ENCODE peak calls at places on chromosomes 7 and 10, in eight cellular contexts. D, A, U, C, J, W, T and I are unnamed samples.

GRCh38 chr10:78754269-78755074 is 314.3 kb upstream of the ZMIZ1 start:
- DNase-seq in T (no peak), C (no peak), A (no peak), J (no peak), D (peak; percentile 87), U (peak; percentile 78), W (no peak), I (no peak)

GRCh38 chr10:73875139-73875475 is 752 bp upstream of the CAMK2G start:
- DNase-seq in T (no peak), W (no peak), D (no peak), J (no peak), C (no peak), U (no peak), A (no peak), I (no peak)

GRCh38 chr10:113047963-113048781 is 98.1 kb downstream of the TCF7L2 start:
- DNase-seq in W (no peak), U (no peak), C (no peak), J (no peak), A (no peak), T (no peak), D (no peak), I (peak; percentile 57)

GRCh38 chr7:11540271-11540761 is 291.7 kb downstream of the THSD7A start:
- DNase-seq in W (no peak), U (peak; percentile 35), A (no peak), T (no peak), J (peak; percentile 16), D (no peak), C (no peak), I (no peak)

GRCh38 chr10:103114876-103115275 is 78.2 kb downstream of the NT5C2 start:
- DNase-seq in A (no peak), T (no peak), U (no peak), D (no peak), C (no peak), J (no peak), W (no peak), I (no peak)

GRCh38 chr7:23394828-23395227 is 75.5 kb downstream of the IGF2BP3 start:
- DNase-seq in A (peak; percentile 88), D (no peak), U (no peak), T (no peak), W (peak; percentile 73), J (peak; percentile 66), C (no peak), I (peak; percentile 96)

GRCh38 chr7:154578351-154578750 is 424.6 kb downstream of the PAXIP1 start:
- DNase-seq in C (no peak), T (no peak), W (no peak), A (no peak), D (no peak), U (no peak), J (no peak), I (peak; percentile 56)

GRCh38 chr7:11486271-11486670 is 345.7 kb downstream of the THSD7A start:
- DNase-seq in W (no peak), C (no peak), D (no peak), U (no peak), J (no peak), T (no peak), A (peak; percentile 9), I (no peak)

GRCh38 chr7:114444196-114444595 is 29.6 kb downstream of the FOXP2 start:
- DNase-seq in T (no peak), A (no peak), U (no peak), J (no peak), C (no peak), D (no peak), W (no peak), I (no peak)

GRCh38 chr7:157432957-157433576 is 96.3 kb downstream of the DNAJB6 start:
- DNase-seq in W (peak; percentile 13), D (peak; percentile 43), T (no peak), U (peak; percentile 64), C (peak; percentile 80), A (peak; percentile 60), J (peak; percentile 31), I (peak; percentile 61)

GRCh38 chr10:133347636-133348517 is 704 bp downstream of the PRAP1 start:
- DNase-seq in T (no peak), A (no peak), U (peak; percentile 71), W (no peak), J (no peak), C (no peak), D (no peak), I (no peak)

GRCh38 chr10:68826764-68827591 is at the start of gene STOX1:
- DNase-seq in T (no peak), U (peak; percentile 88), A (peak; percentile 56), J (peak; percentile 28), W (peak; percentile 63), D (peak; percentile 13), C (peak; percentile 86), I (peak; percentile 65)

GRCh38 chr7:28640026-28640425 is 227.7 kb downstream of the CREB5 start:
- DNase-seq in W (no peak), C (no peak), T (no peak), J (no peak), U (peak; percentile 33), D (no peak), A (no peak), I (no peak)

GRCh38 chr10:132487241-132488135 is 50.1 kb upstream of the INPP5A start:
- DNase-seq in W (no peak), T (no peak), D (no peak), C (no peak), U (no peak), A (no peak), J (no peak), I (no peak)

GRCh38 chr10:94131885-94132284 is 138.2 kb downstream of the PLCE1 start:
- DNase-seq in U (no peak), A (no peak), T (no peak), D (no peak), W (no peak), C (no peak), J (no peak), I (no peak)

GRCh38 chr7:114789942-114790341 is 132.0 kb upstream of the MDFIC start:
- DNase-seq in J (no peak), A (no peak), D (peak; percentile 89), T (no peak), W (no peak), C (no peak), U (no peak), I (no peak)

GRCh38 chr7:100191775-100192174 is 14.1 kb downstream of the STAG3 start:
- DNase-seq in T (no peak), D (peak; percentile 31), U (no peak), W (no peak), C (no peak), A (no peak), J (no peak), I (no peak)

GRCh38 chr10:133214468-133215410 is 15.3 kb upstream of the UTF1 start:
- DNase-seq in D (no peak), W (no peak), A (no peak), J (no peak), C (no peak), T (no peak), U (no peak), I (no peak)

GRCh38 chr7:74479961-74480829 is 26.5 kb downstream of the GTF2IRD1 start:
- DNase-seq in W (peak; percentile 91), U (peak; percentile 84), A (peak; percentile 79), C (no peak), J (no peak), D (peak; percentile 87), T (peak; percentile 78), I (no peak)

GRCh38 chr10:3624367-3624766 is 160.6 kb downstream of the KLF6 start:
- DNase-seq in U (no peak), C (no peak), T (no peak), D (peak; percentile 90), W (no peak), A (no peak), J (no peak), I (no peak)

GRCh38 chr10:108393111-108393510 is 1228.6 kb upstream of the SORCS1 start:
- DNase-seq in T (no peak), W (no peak), C (no peak), J (no peak), U (no peak), A (peak; percentile 38), D (no peak), I (peak; percentile 83)

GRCh38 chr10:18246967-18247366 is 106.7 kb downstream of the CACNB2 start:
- DNase-seq in U (no peak), C (no peak), D (no peak), A (no peak), W (no peak), J (no peak), T (no peak), I (no peak)

GRCh38 chr7:35035511-35035921 is 1.8 kb downstream of the DPY19L1 start:
- DNase-seq in T (no peak), C (no peak), U (peak; percentile 67), A (peak; percentile 35), D (peak; percentile 44), J (peak; percentile 17), W (peak; percentile 23), I (peak; percentile 27)

GRCh38 chr7:151432658-151433521 is 7.1 kb downstream of the CRYGN start:
- DNase-seq in U (no peak), T (no peak), A (no peak), D (no peak), W (no peak), J (no peak), C (peak; percentile 83), I (no peak)

GRCh38 chr7:87129836-87130235 is 22.4 kb upstream of the DMTF1 start:
- DNase-seq in W (no peak), T (no peak), D (no peak), U (no peak), J (no peak), A (no peak), C (no peak), I (no peak)

GRCh38 chr7:158067219-158067930 is 520.2 kb downstream of the PTPRN2 start:
- DNase-seq in J (no peak), D (no peak), T (no peak), A (no peak), W (no peak), U (no peak), C (no peak), I (no peak)

GRCh38 chr7:151373599-151373998 is 32.0 kb downstream of the NUB1 start:
- DNase-seq in A (no peak), W (no peak), U (no peak), T (no peak), J (no peak), D (no peak), C (no peak), I (no peak)

GRCh38 chr10:97169911-97170693 is 15.7 kb downstream of the SLIT1 start:
- DNase-seq in W (no peak), D (no peak), C (no peak), U (no peak), A (peak; percentile 44), T (no peak), J (no peak), I (no peak)

GRCh38 chr7:93212881-93213280 is 13.4 kb downstream of the HEPACAM2 start:
- DNase-seq in T (no peak), J (peak; percentile 99), D (no peak), C (no peak), A (peak; percentile 6), W (peak; percentile 81), U (no peak), I (peak; percentile 46)

GRCh38 chr7:151683615-151684407 is 164.1 kb upstream of the RHEB start:
- DNase-seq in A (no peak), C (no peak), U (no peak), J (no peak), D (no peak), T (no peak), W (no peak), I (no peak)

GRCh38 chr7:103317009-103317408 is 19.8 kb downstream of the PMPCB start:
- DNase-seq in J (no peak), C (no peak), W (no peak), U (no peak), T (no peak), A (no peak), D (no peak), I (no peak)

GRCh38 chr7:85185355-85186082 is 1.3 kb downstream of the SEMA3D start:
- DNase-seq in U (peak; percentile 78), J (peak; percentile 4), C (no peak), A (peak; percentile 50), D (peak; percentile 59), T (peak; percentile 71), W (peak; percentile 14), I (peak; percentile 37)

GRCh38 chr10:80579370-80579769 is 41.7 kb downstream of the SH2D4B start:
- DNase-seq in D (no peak), T (no peak), J (no peak), U (no peak), W (no peak), C (no peak), A (no peak), I (no peak)

GRCh38 chr10:44298713-44299112 is 86.2 kb downstream of the CXCL12 start:
- DNase-seq in J (no peak), U (no peak), C (no peak), A (no peak), W (no peak), T (no peak), D (no peak), I (no peak)